ENCODE peak calls at places on chromosomes 1 and 21, in five cellular contexts. B is IMR-90, Y is neuronal stem cell, Z is H9, A is mesenchymal stem cell. W is an unnamed sample.

GRCh38 chr1:20958430-20958829 is 171.3 kb upstream of the HP1BP3 start:
- DNase-seq in B (no peak), A (no peak), Z (no peak), Y (no peak), W (no peak)

GRCh38 chr1:19675797-19676196 is 11.1 kb downstream of the HTR6 start:
- DNase-seq in Z (no peak), Y (no peak), A (no peak), B (no peak), W (no peak)

GRCh38 chr1:114234408-114235119 is 80.9 kb upstream of the SYT6 start:
- DNase-seq in A (no peak), B (no peak), Y (no peak), Z (peak; percentile 12), W (no peak)

GRCh38 chr1:76705560-76705959 is 161.7 kb upstream of the ST6GALNAC5 start:
- DNase-seq in B (no peak), A (no peak), Z (no peak), Y (no peak), W (no peak)

GRCh38 chr1:240031009-240031408 is 60.7 kb upstream of the FMN2 start:
- DNase-seq in Y (no peak), Z (no peak), B (peak; percentile 97), A (peak; percentile 92), W (peak; percentile 41)

GRCh38 chr1:226651732-226652105 is 87.4 kb downstream of the ITPKB start:
- DNase-seq in B (no peak), Y (no peak), A (no peak), Z (no peak), W (no peak)

GRCh38 chr21:28779914-28780313 is 212.8 kb downstream of the LTN1 start:
- DNase-seq in B (no peak), Z (no peak), A (no peak), Y (no peak), W (no peak)

GRCh38 chr1:183418696-183419095 is 516 bp upstream of the NMNAT2 start:
- DNase-seq in Z (no peak), Y (no peak), A (no peak), B (no peak), W (no peak)

GRCh38 chr1:248823517-248824001 is 2.2 kb downstream of the SH3BP5L start:
- DNase-seq in B (peak; percentile 88), Y (no peak), Z (no peak), A (no peak), W (peak; percentile 4)

GRCh38 chr1:91645031-91645430 is 144.4 kb downstream of the CDC7 start:
- DNase-seq in A (no peak), Z (peak; percentile 58), B (peak; percentile 8), Y (peak; percentile 69), W (peak; percentile 57)

GRCh38 chr1:185568155-185569123 is 165.8 kb upstream of the HMCN1 start:
- DNase-seq in B (no peak), Z (no peak), A (no peak), Y (no peak), W (no peak)

GRCh38 chr1:58460469-58460868 is 86.1 kb downstream of the OMA1 start:
- DNase-seq in B (peak; percentile 17), Y (peak; percentile 29), A (peak; percentile 9), Z (no peak), W (no peak)

GRCh38 chr1:51073456-51073855 is 28.6 kb upstream of the C1orf185 start:
- DNase-seq in Y (no peak), A (no peak), B (no peak), Z (no peak), W (no peak)

GRCh38 chr1:10724948-10725852 is 71.2 kb downstream of the CASZ1 start:
- DNase-seq in A (no peak), Z (no peak), B (peak; percentile 8), Y (no peak), W (no peak)

GRCh38 chr1:8077120-8077573 is 51.0 kb upstream of the ERRFI1 start:
- DNase-seq in Z (peak; percentile 41), Y (no peak), B (peak; percentile 97), A (peak; percentile 99), W (peak; percentile 56)

GRCh38 chr1:162889989-162890388 is 29.0 kb upstream of the CCDC190 start:
- DNase-seq in A (no peak), Z (no peak), Y (no peak), B (no peak), W (peak; percentile 34)

GRCh38 chr1:113255728-113256347 is 134.5 kb upstream of the MAGI3 start:
- DNase-seq in Z (peak; percentile 42), Y (peak; percentile 78), B (no peak), A (no peak), W (no peak)

GRCh38 chr1:108049083-108049819 is 84.3 kb upstream of the VAV3 start:
- DNase-seq in A (peak; percentile 9), Z (peak; percentile 68), B (no peak), Y (no peak), W (peak; percentile 72)

GRCh38 chr1:146034976-146035469 is 13.5 kb upstream of the HJV start:
- DNase-seq in B (no peak), A (no peak), Z (no peak), Y (peak; percentile 23), W (peak; percentile 71)

GRCh38 chr1:116448785-116449385 is 75.8 kb downstream of the ATP1A1 start:
- DNase-seq in A (peak; percentile 21), B (peak; percentile 9), Y (no peak), Z (no peak), W (no peak)

GRCh38 chr1:174222166-174222949 is 63.0 kb downstream of the RABGAP1L start:
- DNase-seq in A (peak; percentile 16), Z (no peak), B (peak; percentile 82), Y (no peak), W (no peak)

GRCh38 chr1:172838681-172839313 is 179.9 kb downstream of the FASLG start:
- DNase-seq in B (no peak), A (no peak), Y (no peak), Z (no peak), W (no peak)

GRCh38 chr1:111191496-111191895 is 8.9 kb downstream of the DENND2D start:
- DNase-seq in B (peak; percentile 89), Y (no peak), Z (no peak), A (peak; percentile 34), W (no peak)

GRCh38 chr1:24981632-24982007 is 51.5 kb upstream of the RUNX3 start:
- DNase-seq in Y (no peak), Z (no peak), A (no peak), B (no peak), W (no peak)

GRCh38 chr1:1826356-1827088 is 48.3 kb upstream of the NADK start:
- DNase-seq in A (peak; percentile 27), Y (no peak), Z (no peak), B (no peak), W (no peak)

GRCh38 chr1:210294991-210295773 is 33.5 kb upstream of the HHAT start:
- DNase-seq in A (peak; percentile 92), B (no peak), Z (peak; percentile 74), Y (no peak), W (peak; percentile 95)

GRCh38 chr1:219066631-219067349 is 106.9 kb upstream of the LYPLAL1 start:
- DNase-seq in A (peak; percentile 68), Y (no peak), Z (no peak), B (peak; percentile 59), W (peak; percentile 19)

GRCh38 chr1:211326528-211327340 is at the start of gene TRAF5:
- DNase-seq in B (peak; percentile 55), Z (peak; percentile 67), Y (peak; percentile 36), A (peak; percentile 57), W (peak; percentile 70)

GRCh38 chr1:241849345-241849695 is 1.3 kb downstream of the EXO1 start:
- DNase-seq in Z (no peak), Y (no peak), A (no peak), B (no peak), W (peak; percentile 24)

GRCh38 chr1:153393926-153394325 is 3.1 kb upstream of the S100A8 start:
- DNase-seq in Y (no peak), Z (peak; percentile 74), A (no peak), B (no peak), W (peak; percentile 50)

GRCh38 chr1:214404154-214404553 is 123.2 kb downstream of the SMYD2 start:
- DNase-seq in A (peak; percentile 90), Y (no peak), Z (no peak), B (peak; percentile 88), W (no peak)

GRCh38 chr1:201530741-201531521 is 8.0 kb upstream of the NAV1 start:
- DNase-seq in A (peak; percentile 90), B (peak; percentile 83), Z (peak; percentile 88), Y (peak; percentile 65), W (peak; percentile 86)

GRCh38 chr1:113984710-113985109 is 5.4 kb downstream of the OLFML3 start:
- DNase-seq in Y (no peak), Z (no peak), A (no peak), B (peak; percentile 4), W (no peak)

GRCh38 chr1:245458234-245458633 is 303.4 kb downstream of the KIF26B start:
- DNase-seq in B (no peak), Y (no peak), A (no peak), Z (no peak), W (no peak)

GRCh38 chr1:13783551-13783950 is 83.6 kb downstream of the PRDM2 start:
- DNase-seq in Z (no peak), A (peak; percentile 11), B (peak; percentile 47), Y (no peak), W (peak; percentile 52)

GRCh38 chr21:27683292-27683691 is 716.4 kb upstream of the ADAMTS5 start:
- DNase-seq in Z (no peak), B (no peak), A (no peak), Y (no peak), W (no peak)

GRCh38 chr1:66954208-66954607 is 29.4 kb downstream of the MIER1 start:
- DNase-seq in Y (no peak), Z (no peak), A (no peak), B (no peak), W (no peak)
- H3K4me2 ChIP-seq in Y (no peak overlapping the region), Z (no peak overlapping the region), A (no peak overlapping the region), B (no peak overlapping the region), W (no peak overlapping the region)

GRCh38 chr1:81823082-81823481 is 22.3 kb downstream of the ADGRL2 start:
- DNase-seq in Y (no peak), A (no peak), B (no peak), Z (no peak), W (no peak)
- H2BK15ac ChIP-seq in Y (no peak overlapping the region), A (no peak overlapping the region), B (no peak overlapping the region), Z (no peak overlapping the region), W (no peak overlapping the region)

DNA sequence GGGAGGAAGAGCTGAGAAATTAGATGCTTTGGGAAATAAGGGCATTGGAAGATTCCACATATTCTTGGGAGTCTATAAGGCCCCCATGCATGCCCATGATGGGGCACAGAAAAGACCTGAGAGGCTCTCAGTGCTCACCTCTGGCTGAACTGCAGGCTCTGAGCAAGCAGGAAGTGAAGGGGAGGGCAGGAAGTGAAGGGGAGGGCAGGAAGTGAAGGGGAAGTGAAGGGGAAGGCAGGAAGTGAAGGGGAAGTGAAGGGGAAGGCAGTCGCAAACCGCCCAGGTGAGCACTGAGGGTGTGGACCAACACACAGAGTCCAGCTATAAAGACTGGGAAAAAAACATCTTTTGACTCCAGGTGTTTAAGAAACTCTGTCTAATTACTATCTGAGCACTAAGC is 3.5 kb downstream of the KRTAP10-9 start:
- DNase-seq in Y (no peak), B (no peak), A (no peak), Z (no peak), W (no peak)
- H3K4me2 ChIP-seq in Y (no peak overlapping the region), B (no peak overlapping the region), A (no peak overlapping the region), Z (no peak overlapping the region), W (no peak overlapping the region)

GRCh38 chr21:31181089-31181757 is 142.9 kb upstream of the KRTAP19-8 start:
- DNase-seq in B (no peak), A (no peak), Y (no peak), Z (no peak), W (no peak)
- H2BK15ac ChIP-seq in B (no peak overlapping the region), A (no peak overlapping the region), Y (no peak overlapping the region), Z (no peak overlapping the region), W (no peak overlapping the region)

W was measured in mesendoderm.